ENCODE peak calls at places on chromosomes 5 and 9, in four cellular contexts. C is fibroblast of villous mesenchyme, Q is lower lobe of right lung, S is uterus. I is an unnamed sample.

GRCh38 chr5:124996764-124997077 is 250.3 kb upstream of the ZNF608 start:
- DNase-seq in Q (no peak), S (no peak), C (peak), I (peak)

GRCh38 chr5:167819406-167819805 is 472.0 kb upstream of the WWC1 start:
- DNase-seq in C (no peak), S (no peak), Q (no peak), I (no peak)

GRCh38 chr9:89007041-89007440 is 15.8 kb downstream of the S1PR3 start:
- DNase-seq in S (no peak), Q (no peak), C (no peak), I (no peak)

GRCh38 chr9:36728651-36729520 is 156.2 kb downstream of the MELK start:
- DNase-seq in Q (peak), C (peak), S (no peak), I (peak)

GRCh38 chr5:19987594-19988345 is at the start of gene CDH18:
- DNase-seq in C (peak), Q (peak), S (no peak), I (peak)

GRCh38 chr5:177427211-177427822 is 841 bp downstream of the GRK6 start:
- DNase-seq in Q (no peak), S (no peak), C (peak), I (no peak)

GRCh38 chr5:105407190-105407589 is 1844.6 kb upstream of the NUDT12 start:
- DNase-seq in S (no peak), C (no peak), Q (no peak), I (no peak)

GRCh38 chr9:91857291-91857781 is 92.7 kb downstream of the ROR2 start:
- DNase-seq in C (peak), S (no peak), Q (no peak), I (no peak)

GRCh38 chr5:178221857-178222256 is 10.7 kb downstream of the PHYKPL start:
- DNase-seq in S (no peak), Q (peak), C (no peak), I (no peak)

GRCh38 chr5:173826179-173826920 is 61.8 kb upstream of the CPEB4 start:
- DNase-seq in S (no peak), Q (no peak), C (no peak), I (no peak)

GRCh38 chr9:136910901-136911245 is 24.6 kb downstream of the TRAF2 start:
- DNase-seq in C (no peak), S (no peak), Q (no peak), I (no peak)

GRCh38 chr9:130264414-130265350 is 878 bp upstream of the HMCN2 start:
- DNase-seq in C (peak), S (no peak), Q (no peak), I (no peak)

GRCh38 chr9:91589101-91589553 is 165.5 kb upstream of the NFIL3 start:
- DNase-seq in Q (no peak), S (peak), C (peak), I (peak)

GRCh38 chr5:151772029-151772867 is 494 bp downstream of the G3BP1 start:
- DNase-seq in Q (peak), S (peak), C (peak), I (peak)

GRCh38 chr5:125486634-125487033 is 740.2 kb upstream of the ZNF608 start:
- DNase-seq in Q (no peak), S (no peak), C (peak), I (peak)

GRCh38 chr9:113299800-113300292 is 3.3 kb downstream of the RNF183 start:
- DNase-seq in S (no peak), C (peak), Q (no peak), I (peak)

GRCh38 chr5:141816598-141817399 is 61.4 kb downstream of the PCDH1 start:
- DNase-seq in C (no peak), Q (no peak), S (no peak), I (peak)

GRCh38 chr9:806285-807156 is 35.0 kb upstream of the DMRT1 start:
- DNase-seq in Q (no peak), C (peak), S (no peak), I (peak)

GRCh38 chr5:132102101-132102701 is 28.6 kb downstream of the CSF2 start:
- DNase-seq in S (no peak), Q (no peak), C (no peak), I (no peak)

GRCh38 chr5:149765932-149766331 is 35.8 kb downstream of the PPARGC1B start:
- DNase-seq in C (no peak), Q (no peak), S (no peak), I (no peak)

GRCh38 chr9:128486201-128486600 is 18.3 kb upstream of the GLE1 start:
- DNase-seq in S (no peak), Q (no peak), C (no peak), I (no peak)

GRCh38 chr9:114250235-114250568 is 72.7 kb upstream of the ORM1 start:
- DNase-seq in Q (peak), S (peak), C (peak), I (peak)

GRCh38 chr9:18747590-18747989 is 273.6 kb downstream of the ADAMTSL1 start:
- DNase-seq in Q (no peak), S (no peak), C (no peak), I (no peak)

GRCh38 chr5:160699301-160699700 is 152.7 kb downstream of the ATP10B start:
- DNase-seq in C (no peak), Q (no peak), S (no peak), I (no peak)

GRCh38 chr9:121283072-121283398 is 15.1 kb downstream of the GSN start:
- DNase-seq in S (no peak), Q (no peak), C (no peak), I (no peak)

GRCh38 chr5:135271533-135272310 is 127.3 kb downstream of the MACROH2A1 start:
- DNase-seq in S (no peak), C (peak), Q (no peak), I (peak)

DNA sequence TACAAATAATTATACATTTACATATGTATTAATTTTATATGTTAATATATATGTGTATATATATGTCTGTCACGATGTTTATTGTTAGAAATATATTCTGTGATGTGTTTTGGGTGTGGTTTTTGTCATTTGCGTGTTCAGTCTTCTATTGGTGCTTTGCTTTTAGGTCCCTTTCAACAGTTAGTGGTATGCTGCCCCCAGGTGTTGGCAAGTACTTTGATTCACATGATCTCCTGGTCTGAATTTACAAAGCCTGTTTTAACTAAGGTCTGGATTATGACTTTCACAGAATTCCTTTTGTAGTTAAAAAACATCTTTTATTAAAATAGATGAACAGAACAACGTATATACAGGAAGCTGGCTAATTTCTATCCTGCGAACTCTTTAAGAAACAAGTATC is 271.5 kb downstream of the CCDC171 start:
- DNase-seq in S (no peak), C (no peak), Q (no peak), I (peak)
- TF ChIP-seq CTCF in S (no peak), C (no peak), Q (no peak), I (peak)

GRCh38 chr5:128083811-128084227 is 253 bp downstream of the SLC12A2 start:
- DNase-seq in C (peak), Q (no peak), S (no peak), I (no peak)
- H3K4me3 ChIP-seq in C (peak), Q (peak), S (peak), I (peak)

GRCh38 chr5:139385061-139385889 is 2.2 kb upstream of the SLC23A1 start:
- DNase-seq in S (no peak), Q (no peak), C (peak), I (no peak)
- TF ChIP-seq CTCF in S (no peak), Q (peak), C (peak), I (no peak)

GRCh38 chr5:180646963-180647305 is 2.5 kb downstream of the FLT4 start:
- DNase-seq in S (peak), Q (no peak), C (no peak), I (no peak)

GRCh38 chr5:180649297-180650039 is at the start of gene FLT4:
- DNase-seq in Q (no peak), S (peak), C (no peak), I (no peak)

GRCh38 chr5:180647941-180648500 is 1.4 kb downstream of the FLT4 start:
- DNase-seq in Q (no peak), S (peak), C (no peak), I (no peak)

GRCh38 chr5:180647465-180647864 is 1.9 kb downstream of the FLT4 start:
- DNase-seq in Q (no peak), C (no peak), S (peak), I (no peak)

GRCh38 chr5:180648658-180649296 is 623 bp downstream of the FLT4 start:
- DNase-seq in C (no peak), S (peak), Q (no peak), I (no peak)
- H3K4me3 ChIP-seq in C (peak), S (peak), Q (peak), I (no peak)

GRCh38 chr5:146291421-146292074 is 47.1 kb upstream of the POU4F3 start:
- DNase-seq in Q (no peak), C (peak), S (no peak), I (peak)
- TF ChIP-seq CTCF in Q (peak), C (peak), S (peak), I (peak)

DNA sequence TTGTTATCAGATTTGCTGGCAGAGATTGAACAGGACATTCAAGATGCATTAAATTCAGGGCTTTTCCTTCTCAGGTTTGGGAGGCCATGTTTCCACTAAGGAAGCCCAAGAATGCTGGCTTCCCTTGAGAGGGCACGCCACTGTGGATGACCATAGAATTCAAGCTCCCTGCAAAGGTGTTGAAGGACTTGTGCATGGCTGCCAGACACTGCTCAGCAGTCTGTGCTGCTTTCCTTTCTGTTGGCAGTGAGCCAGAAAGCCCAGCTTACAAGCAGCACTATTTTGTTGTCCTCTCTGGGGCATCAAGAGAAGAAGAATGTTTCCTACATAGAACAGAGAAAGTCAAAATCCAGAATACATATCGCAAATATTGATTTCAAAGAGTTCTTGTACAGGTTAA is 103.3 kb upstream of the ISL1 start:
- DNase-seq in Q (no peak), S (no peak), C (no peak), I (no peak)
- H3K4me3 ChIP-seq in Q (no peak), S (no peak), C (no peak), I (no peak)

I was measured in fibroblast of pulmonary artery.